ENCODE peak calls at places on chromosomes 2 and 18, in seven cellular contexts. V is DND-41, L is COR-L47, Y is fibroblast of villous mesenchyme, K is transverse colon, Z is AG10803, B is T-helper 22 cell. W is an unnamed sample.

GRCh38 chr2:10452334-10452733 is 4.2 kb upstream of the ODC1 start:
- DNase-seq in V (no peak), L (peak; percentile 82), Y (peak; percentile 44), K (peak; percentile 82), Z (peak; percentile 78), B (no peak), W (no peak)

GRCh38 chr2:11097038-11097720 is 58.1 kb upstream of the SLC66A3 start:
- DNase-seq in V (no peak), L (no peak), Y (peak; percentile 32), K (no peak), Z (peak; percentile 71), B (no peak), W (no peak)

GRCh38 chr2:128879161-128879560 is 560.5 kb upstream of the HS6ST1 start:
- DNase-seq in V (no peak), L (no peak), Y (no peak), K (no peak), Z (no peak), B (no peak), W (no peak)

GRCh38 chr2:38187416-38188127 is 111.6 kb upstream of the CYP1B1 start:
- DNase-seq in V (no peak), L (no peak), Y (peak; percentile 89), K (peak; percentile 52), Z (peak; percentile 95), B (no peak), W (no peak)

GRCh38 chr18:3037423-3037915 is 24.5 kb upstream of the LPIN2 start:
- DNase-seq in V (no peak), L (no peak), Y (peak; percentile 90), K (peak; percentile 41), Z (peak; percentile 67), B (no peak), W (no peak)

GRCh38 chr2:38116762-38117161 is 40.8 kb upstream of the CYP1B1 start:
- DNase-seq in V (no peak), L (no peak), Y (peak; percentile 48), K (no peak), Z (peak; percentile 78), B (no peak), W (no peak)

GRCh38 chr2:9069496-9069991 is 66.1 kb upstream of the MBOAT2 start:
- DNase-seq in V (peak; percentile 36), L (no peak), Y (no peak), K (no peak), Z (no peak), B (no peak), W (no peak)

GRCh38 chr2:218465987-218466633 is 47.2 kb downstream of the VIL1 start:
- DNase-seq in V (no peak), L (no peak), Y (peak; percentile 46), K (no peak), Z (peak; percentile 35), B (no peak), W (no peak)

GRCh38 chr2:190343500-190344274 is at the start of gene INPP1:
- DNase-seq in V (no peak), L (peak; percentile 36), Y (peak; percentile 72), K (peak; percentile 74), Z (peak; percentile 60), B (no peak), W (peak; percentile 22)

GRCh38 chr2:50611261-50612020 is 420.5 kb downstream of the NRXN1 start:
- DNase-seq in V (no peak), L (no peak), Y (no peak), K (no peak), Z (no peak), B (no peak), W (no peak)

GRCh38 chr2:217356795-217357194 is 496.9 kb upstream of the TNP1 start:
- DNase-seq in V (no peak), L (no peak), Y (no peak), K (no peak), Z (peak; percentile 78), B (no peak), W (no peak)

GRCh38 chr2:13676269-13676668 is 956.2 kb upstream of the LRATD1 start:
- DNase-seq in V (no peak), L (no peak), Y (peak; percentile 44), K (no peak), Z (peak; percentile 45), B (no peak), W (no peak)

GRCh38 chr2:120937736-120938131 is 202.1 kb downstream of the GLI2 start:
- DNase-seq in V (no peak), L (no peak), Y (peak; percentile 89), K (no peak), Z (peak; percentile 85), B (no peak), W (no peak)

GRCh38 chr18:80143876-80144275 is 34.8 kb downstream of the ADNP2 start:
- DNase-seq in V (no peak), L (no peak), Y (peak; percentile 73), K (no peak), Z (no peak), B (no peak), W (no peak)

GRCh38 chr2:37802899-37803379 is 122.1 kb upstream of the RMDN2 start:
- DNase-seq in V (no peak), L (no peak), Y (peak; percentile 98), K (no peak), Z (peak; percentile 91), B (no peak), W (no peak)

GRCh38 chr2:98805412-98806265 is 74.7 kb upstream of the MGAT4A start:
- DNase-seq in V (no peak), L (peak; percentile 8), Y (peak; percentile 34), K (no peak), Z (peak; percentile 48), B (no peak), W (no peak)

GRCh38 chr18:56740645-56741044 is 89.5 kb downstream of the WDR7 start:
- DNase-seq in V (no peak), L (no peak), Y (no peak), K (no peak), Z (no peak), B (no peak), W (no peak)

GRCh38 chr2:240023792-240024191 is 1.4 kb downstream of the NDUFA10 start:
- DNase-seq in V (no peak), L (no peak), Y (no peak), K (no peak), Z (no peak), B (no peak), W (no peak)

GRCh38 chr2:103161456-103162289 is 399.8 kb downstream of the TMEM182 start:
- DNase-seq in V (peak; percentile 21), L (peak; percentile 52), Y (peak; percentile 20), K (no peak), Z (peak; percentile 48), B (no peak), W (peak; percentile 1)

GRCh38 chr2:64819774-64820688 is 166.3 kb upstream of the SERTAD2 start:
- DNase-seq in V (no peak), L (no peak), Y (peak; percentile 30), K (peak; percentile 32), Z (no peak), B (no peak), W (no peak)

GRCh38 chr2:24022324-24022974 is 12.6 kb downstream of the MFSD2B start:
- DNase-seq in V (no peak), L (no peak), Y (no peak), K (no peak), Z (no peak), B (no peak), W (no peak)

GRCh38 chr18:51051105-51051712 is 21.2 kb downstream of the SMAD4 start:
- DNase-seq in V (no peak), L (peak; percentile 66), Y (peak; percentile 63), K (no peak), Z (peak; percentile 59), B (no peak), W (peak; percentile 35)

GRCh38 chr18:9221040-9221439 is 84.5 kb downstream of the ANKRD12 start:
- DNase-seq in V (no peak), L (no peak), Y (no peak), K (no peak), Z (no peak), B (no peak), W (no peak)

GRCh38 chr2:52222128-52222527 is 1190.2 kb upstream of the NRXN1 start:
- DNase-seq in V (no peak), L (no peak), Y (peak; percentile 1), K (no peak), Z (no peak), B (no peak), W (no peak)

GRCh38 chr18:61847164-61847791 is 45.5 kb downstream of the RNF152 start:
- DNase-seq in V (no peak), L (no peak), Y (no peak), K (no peak), Z (no peak), B (no peak), W (no peak)

GRCh38 chr2:239263937-239264837 is 136.6 kb downstream of the HDAC4 start:
- DNase-seq in V (peak; percentile 76), L (no peak), Y (peak; percentile 79), K (peak; percentile 11), Z (peak; percentile 52), B (peak; percentile 21), W (no peak)

GRCh38 chr2:15152382-15152781 is 408.8 kb downstream of the NBAS start:
- DNase-seq in V (no peak), L (no peak), Y (no peak), K (no peak), Z (no peak), B (no peak), W (no peak)

GRCh38 chr2:74278176-74278575 is 65.0 kb downstream of the SLC4A5 start:
- DNase-seq in V (no peak), L (no peak), Y (no peak), K (peak; percentile 32), Z (no peak), B (no peak), W (no peak)

GRCh38 chr2:1082456-1083205 is 132.0 kb downstream of the SNTG2 start:
- DNase-seq in V (no peak), L (no peak), Y (no peak), K (no peak), Z (no peak), B (no peak), W (no peak)

GRCh38 chr2:144383571-144383970 is 136.3 kb downstream of the ZEB2 start:
- DNase-seq in V (no peak), L (no peak), Y (no peak), K (no peak), Z (no peak), B (no peak), W (no peak)

GRCh38 chr2:45729753-45730512 is 78.5 kb downstream of the PRKCE start:
- DNase-seq in V (no peak), L (no peak), Y (no peak), K (no peak), Z (no peak), B (no peak), W (no peak)

GRCh38 chr18:48820483-48821250 is 130.1 kb downstream of the SMAD7 start:
- DNase-seq in V (no peak), L (no peak), Y (no peak), K (peak; percentile 5), Z (no peak), B (no peak), W (no peak)

GRCh38 chr18:65659912-65660311 is 90.9 kb upstream of the CDH7 start:
- DNase-seq in V (no peak), L (no peak), Y (no peak), K (no peak), Z (no peak), B (no peak), W (no peak)

GRCh38 chr2:239329284-239329971 is 71.4 kb downstream of the HDAC4 start:
- DNase-seq in V (peak; percentile 55), L (no peak), Y (peak; percentile 55), K (peak; percentile 65), Z (no peak), B (no peak), W (no peak)

GRCh38 chr2:124740636-124741035 is 715.5 kb downstream of the CNTNAP5 start:
- DNase-seq in V (no peak), L (no peak), Y (no peak), K (no peak), Z (no peak), B (no peak), W (no peak)

GRCh38 chr2:84879595-84880394 is 1.1 kb downstream of the TRABD2A start:
- DNase-seq in V (no peak), L (no peak), Y (no peak), K (peak; percentile 46), Z (no peak), B (no peak), W (peak; percentile 11)

GRCh38 chr2:156339110-156339847 is 6.8 kb upstream of the NR4A2 start:
- DNase-seq in V (no peak), L (peak; percentile 72), Y (no peak), K (peak; percentile 24), Z (no peak), B (no peak), W (peak; percentile 86)

GRCh38 chr2:37645363-37645762 is 26.1 kb downstream of the CDC42EP3 start:
- DNase-seq in V (no peak), L (no peak), Y (no peak), K (no peak), Z (peak; percentile 78), B (peak; percentile 36), W (no peak)